ENCODE peak calls at places on chromosomes 4 and X, in six cellular contexts. J is adipocyte, O is upper lobe of right lung, L is nucleus accumbens, F is epithelial cell of prostate, R is activated T-cell treated with anti-CD3 and anti-CD28 coated beads for 48 hours. V is an unnamed sample.

GRCh38 chr4:108466936-108467902 is 153.2 kb upstream of the RPL34 start:
- DNase-seq in J (peak; percentile 73), O (no peak), L (no peak), F (peak; percentile 48), R (no peak), V (peak; percentile 76)

GRCh38 chrX:149314031-149314430 is 191.1 kb downstream of the IDS start:
- DNase-seq in J (no peak), O (no peak), L (no peak), F (no peak), R (no peak), V (no peak)

GRCh38 chr4:156475322-156475721 is 496.3 kb downstream of the PDGFC start:
- DNase-seq in J (peak; percentile 84), O (no peak), L (no peak), F (peak; percentile 14), R (no peak), V (peak; percentile 72)

GRCh38 chrX:68146054-68146453 is 287.2 kb downstream of the OPHN1 start:
- DNase-seq in J (peak; percentile 58), O (no peak), L (no peak), F (no peak), R (no peak), V (no peak)

GRCh38 chr4:79467246-79467932 is 59.4 kb upstream of the GK2 start:
- DNase-seq in J (peak; percentile 2), O (no peak), L (no peak), F (no peak), R (no peak), V (no peak)

GRCh38 chrX:18879144-18879543 is 104.8 kb downstream of the PHKA2 start:
- DNase-seq in J (no peak), O (no peak), L (no peak), F (no peak), R (no peak), V (no peak)

GRCh38 chr4:74262522-74262921 is 45.7 kb upstream of the EPGN start:
- DNase-seq in J (peak; percentile 47), O (no peak), L (no peak), F (no peak), R (no peak), V (no peak)

GRCh38 chr4:15003441-15003890 is 1.2 kb downstream of the CPEB2 start:
- DNase-seq in J (peak; percentile 71), O (peak; percentile 85), L (peak; percentile 54), F (no peak), R (peak; percentile 49), V (no peak)

GRCh38 chrX:74450803-74451449 is 29.6 kb downstream of the SLC16A2 start:
- DNase-seq in J (peak; percentile 86), O (no peak), L (no peak), F (peak; percentile 73), R (no peak), V (peak; percentile 87)

GRCh38 chr4:76950846-76951321 is 1.3 kb downstream of the SEPTIN11 start:
- DNase-seq in J (no peak), O (no peak), L (no peak), F (no peak), R (no peak), V (peak; percentile 26)

GRCh38 chrX:63506320-63506719 is 155.2 kb upstream of the SPIN4 start:
- DNase-seq in J (peak; percentile 63), O (no peak), L (no peak), F (no peak), R (no peak), V (no peak)

GRCh38 chr4:170111100-170111499 is 21.3 kb upstream of the AADAT start:
- DNase-seq in J (no peak), O (no peak), L (no peak), F (no peak), R (no peak), V (no peak)

GRCh38 chr4:54553001-54553400 is 104.8 kb upstream of the KIT start:
- DNase-seq in J (peak; percentile 40), O (no peak), L (no peak), F (no peak), R (no peak), V (no peak)

GRCh38 chrX:129980540-129981206 is 1.8 kb upstream of the BCORL1 start:
- DNase-seq in J (peak; percentile 54), O (peak; percentile 74), L (no peak), F (no peak), R (no peak), V (no peak)

GRCh38 chr4:173218411-173219125 is 50.0 kb downstream of the GALNT7 start:
- DNase-seq in J (peak; percentile 51), O (no peak), L (no peak), F (no peak), R (no peak), V (no peak)

GRCh38 chrX:141468940-141469339 is 115.6 kb downstream of the SPANXA1 start:
- DNase-seq in J (peak; percentile 47), O (no peak), L (no peak), F (no peak), R (no peak), V (peak; percentile 74)

GRCh38 chr4:8336412-8337075 is 67.0 kb downstream of the HTRA3 start:
- DNase-seq in J (no peak), O (no peak), L (no peak), F (peak; percentile 83), R (no peak), V (peak; percentile 91)

GRCh38 chr4:168674869-168675268 is 178.0 kb downstream of the PALLD start:
- DNase-seq in J (peak; percentile 39), O (no peak), L (no peak), F (no peak), R (no peak), V (no peak)

GRCh38 chrX:74535211-74535621 is 79.2 kb downstream of the RLIM start:
- DNase-seq in J (peak; percentile 67), O (no peak), L (peak; percentile 17), F (no peak), R (no peak), V (peak; percentile 6)

GRCh38 chr4:146582864-146583263 is 55.8 kb upstream of the POU4F2 start:
- DNase-seq in J (no peak), O (no peak), L (no peak), F (no peak), R (no peak), V (no peak)

GRCh38 chr4:153488719-153489384 is 22.7 kb downstream of the TMEM131L start:
- DNase-seq in J (no peak), O (peak; percentile 72), L (peak; percentile 34), F (no peak), R (no peak), V (no peak)

GRCh38 chr4:47221721-47222120 is 190.4 kb downstream of the GABRB1 start:
- DNase-seq in J (peak; percentile 42), O (no peak), L (no peak), F (no peak), R (no peak), V (peak; percentile 75)

GRCh38 chr4:25069014-25069413 is 38.3 kb upstream of the LGI2 start:
- DNase-seq in J (no peak), O (no peak), L (no peak), F (peak; percentile 1), R (no peak), V (no peak)

GRCh38 chr4:154527308-154527707 is 22.9 kb downstream of the PLRG1 start:
- DNase-seq in J (no peak), O (no peak), L (no peak), F (no peak), R (no peak), V (no peak)

GRCh38 chrX:150570512-150570911 is 2.1 kb downstream of the MTM1 start:
- DNase-seq in J (peak; percentile 19), O (no peak), L (no peak), F (no peak), R (no peak), V (no peak)

GRCh38 chr4:102883278-102883677 is 14.5 kb downstream of the CISD2 start:
- DNase-seq in J (no peak), O (no peak), L (no peak), F (no peak), R (no peak), V (no peak)

GRCh38 chr4:25697516-25697915 is 41.9 kb downstream of the SLC34A2 start:
- DNase-seq in J (no peak), O (no peak), L (no peak), F (no peak), R (no peak), V (no peak)

GRCh38 chrX:74284391-74284952 is 19.5 kb upstream of the ZCCHC13 start:
- DNase-seq in J (no peak), O (no peak), L (no peak), F (no peak), R (no peak), V (no peak)

GRCh38 chr4:76270776-76271175 is 19.3 kb downstream of the FAM47E start:
- DNase-seq in J (no peak), O (no peak), L (no peak), F (peak; percentile 45), R (no peak), V (peak; percentile 49)

GRCh38 chrX:155027509-155028066 is 944 bp downstream of the FUNDC2 start:
- DNase-seq in J (peak; percentile 80), O (no peak), L (no peak), F (no peak), R (no peak), V (peak; percentile 15)

GRCh38 chr4:31045724-31046318 is 325.7 kb downstream of the PCDH7 start:
- DNase-seq in J (peak; percentile 18), O (no peak), L (no peak), F (peak; percentile 6), R (no peak), V (peak; percentile 41)

GRCh38 chrX:134377537-134377936 is 82.4 kb upstream of the HPRT1 start:
- DNase-seq in J (peak; percentile 42), O (no peak), L (no peak), F (no peak), R (no peak), V (no peak)

GRCh38 chr4:159146454-159146853 is 43.6 kb downstream of the RAPGEF2 start:
- DNase-seq in J (no peak), O (no peak), L (no peak), F (no peak), R (no peak), V (peak; percentile 16)

GRCh38 chr4:90127223-90127705 is at the start of gene CCSER1:
- DNase-seq in J (peak; percentile 55), O (peak; percentile 91), L (peak; percentile 33), F (no peak), R (peak; percentile 21), V (peak; percentile 78)

GRCh38 chr4:169612869-169613859 is 781 bp upstream of the NEK1 start:
- DNase-seq in J (peak; percentile 95), O (peak; percentile 80), L (peak; percentile 46), F (no peak), R (peak; percentile 49), V (peak; percentile 70)

GRCh38 chrX:108396188-108396885 is 41.9 kb downstream of the COL4A6 start:
- DNase-seq in J (no peak), O (no peak), L (no peak), F (no peak), R (no peak), V (peak; percentile 92)

GRCh38 chrX:128106630-128107029 is 54.4 kb upstream of the ACTRT1 start:
- DNase-seq in J (no peak), O (no peak), L (no peak), F (no peak), R (no peak), V (no peak)

V was measured in foreskin keratinocyte.